ENCODE peak calls at places on chromosomes 2 and 18, in eight cellular contexts. S, C, K, N, X, D, B and I are unnamed samples.

GRCh38 chr2:164015328-164016123 is 279.7 kb upstream of the FIGN start:
- DNase-seq in S (peak), N (no peak), K (no peak), C (no peak), D (no peak), B (no peak), X (no peak), I (peak)

GRCh38 chr2:105391763-105392662 is 6.8 kb downstream of the FHL2 start:
- DNase-seq in C (no peak), D (no peak), K (no peak), B (no peak), N (no peak), S (peak), X (no peak), I (no peak)

GRCh38 chr2:84965192-84965516 is 5.8 kb upstream of the KCMF1 start:
- DNase-seq in B (no peak), D (no peak), X (no peak), C (no peak), K (no peak), S (no peak), N (no peak), I (no peak)

GRCh38 chr2:207066166-207066565 is 99.6 kb downstream of the KLF7 start:
- DNase-seq in S (no peak), D (no peak), N (no peak), B (no peak), X (no peak), K (no peak), C (no peak), I (no peak)

GRCh38 chr2:134431837-134432437 is 178.1 kb downstream of the MGAT5 start:
- DNase-seq in N (no peak), S (peak), C (no peak), B (no peak), K (no peak), D (no peak), X (no peak), I (no peak)

GRCh38 chr18:55779461-55779710 is 191.4 kb upstream of the TCF4 start:
- DNase-seq in K (peak), N (no peak), C (no peak), B (no peak), D (no peak), S (no peak), X (no peak), I (no peak)

GRCh38 chr2:33583194-33583938 is 15.7 kb downstream of the FAM98A start:
- DNase-seq in B (no peak), X (no peak), S (peak), K (peak), D (peak), C (no peak), N (peak), I (peak)

GRCh38 chr2:10592652-10593051 is 97.1 kb downstream of the NOL10 start:
- DNase-seq in K (no peak), S (no peak), N (no peak), C (no peak), D (no peak), B (no peak), X (no peak), I (no peak)

GRCh38 chr2:20143263-20143662 is 81.7 kb downstream of the SDC1 start:
- DNase-seq in D (no peak), C (no peak), X (no peak), K (no peak), B (no peak), S (peak), N (no peak), I (peak)

GRCh38 chr2:151637284-151637781 is 96.9 kb downstream of the NEB start:
- DNase-seq in D (no peak), C (peak), S (no peak), B (peak), X (no peak), N (no peak), K (no peak), I (no peak)

GRCh38 chr2:101974663-101975062 is 17.1 kb upstream of the IL1R2 start:
- DNase-seq in B (no peak), S (no peak), D (no peak), K (no peak), C (no peak), X (no peak), N (no peak), I (no peak)

GRCh38 chr18:56647071-56647470 is 4.1 kb upstream of the WDR7 start:
- DNase-seq in B (no peak), C (no peak), X (no peak), D (no peak), N (no peak), K (no peak), S (no peak), I (no peak)

GRCh38 chr2:65199891-65200290 is 27.7 kb upstream of the ACTR2 start:
- DNase-seq in K (no peak), S (peak), C (no peak), N (no peak), B (no peak), D (no peak), X (no peak), I (no peak)

GRCh38 chr2:58215429-58215828 is 25.7 kb downstream of the FANCL start:
- DNase-seq in S (peak), N (no peak), D (no peak), B (no peak), C (no peak), K (no peak), X (no peak), I (no peak)

GRCh38 chr2:120729410-120730052 is 6.1 kb upstream of the GLI2 start:
- DNase-seq in N (peak), D (no peak), C (no peak), S (peak), K (no peak), X (no peak), B (no peak), I (peak)

GRCh38 chr18:31835528-31836138 is 75.0 kb upstream of the SLC25A52 start:
- DNase-seq in S (peak), X (no peak), C (no peak), K (no peak), N (no peak), D (no peak), B (no peak), I (no peak)

GRCh38 chr2:7593286-7593685 is 676.1 kb downstream of the RNF144A start:
- DNase-seq in X (no peak), S (no peak), D (no peak), K (peak), B (no peak), C (no peak), N (no peak), I (no peak)

GRCh38 chr2:225020157-225020864 is 22.0 kb downstream of the DOCK10 start:
- DNase-seq in C (no peak), X (no peak), D (no peak), N (no peak), S (no peak), B (no peak), K (no peak), I (no peak)

GRCh38 chr2:209726311-209726710 is 45.3 kb upstream of the UNC80 start:
- DNase-seq in C (no peak), B (no peak), X (no peak), S (no peak), K (no peak), N (no peak), D (no peak), I (no peak)

GRCh38 chr2:230981704-230982103 is 14.2 kb upstream of the SPATA3 start:
- DNase-seq in D (no peak), K (no peak), B (no peak), S (no peak), C (no peak), N (no peak), X (peak), I (no peak)

GRCh38 chr2:238927746-238928519 is 80.0 kb downstream of the TWIST2 start:
- DNase-seq in N (no peak), K (no peak), B (no peak), C (no peak), D (no peak), S (no peak), X (no peak), I (no peak)

GRCh38 chr2:134014196-134014960 is 239.5 kb upstream of the MGAT5 start:
- DNase-seq in X (no peak), N (no peak), K (no peak), S (no peak), D (no peak), C (no peak), B (no peak), I (no peak)

GRCh38 chr18:24910217-24910616 is 441.7 kb downstream of the ZNF521 start:
- DNase-seq in B (no peak), S (no peak), N (no peak), D (no peak), K (no peak), X (no peak), C (no peak), I (no peak)

GRCh38 chr2:199693861-199694260 is 157.1 kb downstream of the FTCDNL1 start:
- DNase-seq in N (no peak), S (no peak), B (no peak), C (no peak), K (peak), D (no peak), X (no peak), I (no peak)

GRCh38 chr2:10225291-10226031 is 77.2 kb upstream of the HPCAL1 start:
- DNase-seq in C (peak), K (no peak), D (peak), N (no peak), B (no peak), S (no peak), X (no peak), I (no peak)

GRCh38 chr2:23536326-23536725 is 151.3 kb downstream of the KLHL29 start:
- DNase-seq in C (no peak), S (no peak), N (no peak), D (no peak), K (no peak), X (no peak), B (no peak), I (no peak)

GRCh38 chr2:41932241-41933034 is 115.4 kb upstream of the PKDCC start:
- DNase-seq in B (no peak), X (no peak), N (no peak), D (no peak), C (peak), S (peak), K (peak), I (no peak)

GRCh38 chr2:101790856-101791255 is 93.3 kb downstream of the MAP4K4 start:
- DNase-seq in B (no peak), C (no peak), K (no peak), N (no peak), S (peak), X (no peak), D (no peak), I (no peak)

GRCh38 chr2:62224976-62225375 is 29.1 kb downstream of the B3GNT2 start:
- DNase-seq in C (no peak), D (no peak), B (no peak), X (no peak), N (no peak), S (no peak), K (no peak), I (no peak)

GRCh38 chr2:163736433-163737168 is 793 bp upstream of the FIGN start:
- DNase-seq in S (peak), C (peak), K (peak), N (no peak), B (no peak), D (no peak), X (peak), I (peak)

GRCh38 chr2:200306969-200307811 is 697 bp downstream of the SPATS2L start:
- DNase-seq in C (peak), S (peak), N (peak), D (peak), X (peak), B (no peak), K (peak), I (peak)

GRCh38 chr18:2881088-2881487 is 34.3 kb downstream of the EMILIN2 start:
- DNase-seq in D (no peak), C (no peak), N (no peak), S (peak), K (no peak), X (peak), B (no peak), I (no peak)